ENCODE peak calls at places on chromosomes 11 and 22, in eight cellular contexts. Q is A549, N is IMR-90, U is H1, D is SK-N-SH, H is K562, R is GM12878, M is HepG2. G is an unnamed sample.

GRCh38 chr22:19917389-19918138 is 24.0 kb upstream of the COMT start:
- DNase-seq in U (no peak), H (no peak), Q (no peak), M (no peak), D (no peak), R (no peak), N (no peak), G (no peak)

GRCh38 chr22:46539169-46539568 is 1.7 kb upstream of the CELSR1 start:
- DNase-seq in Q (no peak), D (no peak), R (no peak), H (no peak), M (no peak), U (no peak), N (no peak), G (no peak)

GRCh38 chr11:45932217-45932616 is 9.8 kb downstream of the LARGE2 start:
- DNase-seq in N (no peak), R (no peak), D (no peak), Q (no peak), H (no peak), M (no peak), U (no peak), G (no peak)

GRCh38 chr22:34489861-34490260 is 569.6 kb upstream of the LARGE1 start:
- DNase-seq in N (no peak), D (no peak), M (no peak), H (no peak), R (no peak), U (no peak), Q (no peak), G (no peak)

GRCh38 chr11:97909544-97910394 is 1111.0 kb upstream of the CNTN5 start:
- DNase-seq in N (peak), D (no peak), M (no peak), Q (no peak), U (no peak), H (no peak), R (no peak), G (no peak)

GRCh38 chr22:32643246-32643645 is 158.3 kb upstream of the TIMP3 start:
- DNase-seq in D (no peak), R (no peak), H (no peak), Q (no peak), N (no peak), U (no peak), M (no peak), G (no peak)

GRCh38 chr11:131827440-131827839 is 457.0 kb downstream of the NTM start:
- DNase-seq in H (no peak), R (no peak), Q (no peak), D (no peak), M (no peak), U (no peak), N (no peak), G (no peak)

GRCh38 chr11:47538741-47539575 is 14.0 kb downstream of the CELF1 start:
- DNase-seq in R (no peak), H (no peak), U (no peak), D (no peak), Q (no peak), M (no peak), N (no peak), G (no peak)

GRCh38 chr22:47367107-47367690 is 604.7 kb downstream of the TBC1D22A start:
- DNase-seq in Q (no peak), U (no peak), M (no peak), N (no peak), D (no peak), H (no peak), R (no peak), G (no peak)

GRCh38 chr22:35977136-35977535 is 51.5 kb downstream of the RBFOX2 start:
- DNase-seq in R (no peak), Q (no peak), D (no peak), U (no peak), N (peak), H (no peak), M (no peak), G (no peak)

GRCh38 chr22:32204856-32205722 is at the start of gene RFPL2:
- DNase-seq in H (no peak), N (peak), M (peak), R (no peak), D (peak), U (peak), Q (peak), G (peak)

GRCh38 chr22:20013382-20013871 is 3.2 kb downstream of the ARVCF start:
- DNase-seq in N (peak), U (peak), H (peak), D (peak), M (peak), Q (no peak), R (no peak), G (no peak)

GRCh38 chr11:45748801-45749200 is 56.1 kb upstream of the SLC35C1 start:
- DNase-seq in H (no peak), Q (no peak), R (no peak), D (no peak), U (no peak), N (no peak), M (no peak), G (no peak)

GRCh38 chr11:113446112-113446511 is 29.1 kb downstream of the DRD2 start:
- DNase-seq in H (no peak), M (no peak), R (no peak), D (no peak), U (no peak), Q (no peak), N (no peak), G (no peak)

GRCh38 chr11:102476812-102477211 is 24.2 kb upstream of the TMEM123 start:
- DNase-seq in D (no peak), M (peak), Q (no peak), U (no peak), N (peak), H (no peak), R (no peak), G (no peak)

GRCh38 chr22:38136607-38137006 is 26.1 kb upstream of the BAIAP2L2 start:
- DNase-seq in U (no peak), D (no peak), M (no peak), N (no peak), H (no peak), Q (no peak), R (no peak), G (no peak)

GRCh38 chr22:46149998-46150549 is at the start of gene PPARA:
- DNase-seq in D (peak), N (peak), R (no peak), U (peak), H (peak), M (peak), Q (peak), G (peak)

GRCh38 chr11:123247498-123247799 is 52.4 kb upstream of the CLMP start:
- DNase-seq in N (no peak), H (no peak), U (no peak), M (no peak), D (no peak), R (no peak), Q (no peak), G (no peak)

GRCh38 chr22:26701323-26701722 is 43.9 kb downstream of the MIAT start:
- DNase-seq in R (no peak), M (no peak), H (no peak), Q (no peak), U (no peak), N (no peak), D (no peak), G (no peak)

GRCh38 chr11:73141309-73142127 is 600 bp downstream of the FCHSD2 start:
- DNase-seq in D (peak), R (no peak), H (peak), Q (peak), M (peak), N (peak), U (peak), G (peak)

GRCh38 chr11:20355221-20356219 is 8.0 kb upstream of the HTATIP2 start:
- DNase-seq in R (no peak), H (peak), Q (peak), U (no peak), N (peak), D (peak), M (peak), G (peak)

GRCh38 chr11:76800466-76801200 is 17.5 kb downstream of the TSKU start:
- DNase-seq in U (peak), H (no peak), N (no peak), R (no peak), M (no peak), D (no peak), Q (no peak), G (no peak)

GRCh38 chr11:131807876-131808275 is 437.5 kb downstream of the NTM start:
- DNase-seq in Q (no peak), N (no peak), U (no peak), R (no peak), D (no peak), H (no peak), M (no peak), G (no peak)

GRCh38 chr11:358129-358805 is 11.0 kb upstream of the B4GALNT4 start:
- DNase-seq in U (no peak), M (no peak), D (no peak), N (no peak), Q (no peak), R (no peak), H (peak), G (no peak)

GRCh38 chr11:65417221-65417701 is 5.3 kb upstream of the NEAT1 start:
- DNase-seq in H (no peak), M (no peak), R (no peak), U (peak), N (no peak), D (no peak), Q (no peak), G (no peak)

GRCh38 chr11:130042093-130042591 is 27.6 kb upstream of the APLP2 start:
- DNase-seq in U (no peak), R (no peak), N (peak), M (peak), Q (peak), D (no peak), H (peak), G (no peak)

GRCh38 chr11:96045622-96046456 is 121.9 kb upstream of the MTMR2 start:
- DNase-seq in Q (no peak), D (peak), H (no peak), U (peak), N (peak), M (no peak), R (no peak), G (no peak)
- TF ChIP-seq RAD21 in Q (no peak), D (peak), H (no peak), U (peak), N (peak), M (no peak), R (no peak), G (no peak)

GRCh38 chr22:27775698-27776409 is 25.7 kb downstream of the MN1 start:
- DNase-seq in H (no peak), M (no peak), Q (no peak), D (peak), R (no peak), U (no peak), N (no peak), G (no peak)
- TF ChIP-seq RAD21 in H (no peak), M (no peak), Q (no peak), D (no peak), R (no peak), U (no peak), N (no peak), G (no peak)

DNA sequence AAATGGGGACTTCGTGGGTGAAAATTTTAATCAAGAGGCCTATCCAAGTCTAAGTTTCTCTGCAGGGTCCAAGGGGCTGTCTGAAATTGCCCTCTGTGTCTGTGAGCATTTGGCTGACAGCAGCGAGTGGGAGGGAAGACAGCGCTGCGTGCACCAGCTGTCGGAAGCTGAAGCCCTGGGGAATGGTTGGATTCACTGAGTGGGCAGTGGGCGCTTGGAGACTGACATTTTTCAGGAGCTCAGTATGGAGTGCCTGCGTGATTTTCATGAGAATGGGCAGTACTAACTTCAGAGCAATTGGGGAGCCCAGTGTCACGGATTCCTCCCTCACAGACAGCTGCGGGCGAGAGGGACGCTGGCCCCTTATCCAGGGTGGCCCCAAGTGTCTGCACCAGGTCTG is 388.8 kb upstream of the B3GAT1 start:
- DNase-seq in R (no peak), Q (no peak), H (no peak), D (no peak), U (no peak), N (no peak), M (no peak), G (no peak)
- TF ChIP-seq RAD21 in R (no peak), Q (no peak), H (no peak), D (no peak), U (no peak), N (no peak), M (no peak), G (no peak)

DNA sequence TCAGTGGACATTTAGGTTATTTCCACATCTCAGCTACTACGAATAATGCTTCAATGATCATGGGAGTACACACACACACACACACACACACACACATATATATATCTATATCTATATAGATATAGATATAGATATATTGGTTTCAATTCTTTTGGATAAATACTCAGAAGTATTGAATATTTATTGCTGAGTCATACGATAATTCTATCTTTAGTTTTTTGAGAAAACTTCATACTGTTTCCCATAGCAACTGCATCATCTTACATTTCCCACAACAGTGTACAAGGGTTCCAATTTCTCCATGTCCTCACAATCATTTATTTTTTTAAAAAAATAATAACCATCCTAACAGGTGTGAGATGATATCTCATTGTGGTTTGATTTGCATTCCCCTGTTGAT is 7.1 kb downstream of the OR9Q2 start:
- DNase-seq in M (no peak), R (no peak), N (no peak), D (no peak), H (no peak), U (no peak), Q (no peak), G (no peak)
- TF ChIP-seq RAD21 in M (no peak), R (no peak), N (no peak), D (no peak), H (no peak), U (no peak), Q (no peak), G (no peak)

GRCh38 chr22:48592931-48593330 is 1234.7 kb downstream of the BRD1 start:
- DNase-seq in H (no peak), N (no peak), D (no peak), R (no peak), U (no peak), Q (no peak), M (no peak), G (no peak)
- TF ChIP-seq RAD21 in H (no peak), N (no peak), D (no peak), R (no peak), U (no peak), Q (no peak), M (no peak), G (no peak)

G was measured in HCT116.